ENCODE peak calls at places on chromosome 7, in eight cellular contexts. H, Z, Q, E, N, C, B and K are unnamed samples.
A peak's percentile ranks its signal among the peaks of the same experiment; 100 is the strongest.

GRCh38 chr7:92641921-92642511 is 51.8 kb upstream of the FAM133B start:
- DNase-seq in H (no peak), Z (no peak), Q (peak; percentile 53), E (no peak), N (no peak), C (no peak), B (no peak), K (no peak)

GRCh38 chr7:116461500-116461899 is 38.0 kb upstream of the CAV2 start:
- DNase-seq in H (no peak), Z (no peak), Q (no peak), E (no peak), N (no peak), C (no peak), B (no peak), K (no peak)

GRCh38 chr7:12481722-12482121 is 78.1 kb upstream of the VWDE start:
- DNase-seq in H (no peak), Z (no peak), Q (no peak), E (no peak), N (no peak), C (no peak), B (no peak), K (no peak)

GRCh38 chr7:114864278-114864677 is 57.6 kb upstream of the MDFIC start:
- DNase-seq in H (no peak), Z (no peak), Q (no peak), E (no peak), N (no peak), C (no peak), B (no peak), K (no peak)

GRCh38 chr7:98826811-98827231 is 43.0 kb downstream of the TMEM130 start:
- DNase-seq in H (peak; percentile 67), Z (no peak), Q (no peak), E (peak; percentile 66), N (peak; percentile 96), C (no peak), B (no peak), K (peak; percentile 41)

GRCh38 chr7:157426463-157427301 is 89.9 kb downstream of the DNAJB6 start:
- DNase-seq in H (no peak), Z (no peak), Q (no peak), E (no peak), N (no peak), C (peak; percentile 70), B (peak; percentile 77), K (peak; percentile 10)

GRCh38 chr7:492714-493065 is 27.0 kb downstream of the PDGFA start:
- DNase-seq in H (no peak), Z (no peak), Q (no peak), E (no peak), N (no peak), C (peak; percentile 56), B (peak; percentile 50), K (no peak)

GRCh38 chr7:49580000-49580399 is 193.4 kb upstream of the VWC2 start:
- DNase-seq in H (no peak), Z (no peak), Q (no peak), E (peak; percentile 79), N (no peak), C (peak; percentile 63), B (peak; percentile 78), K (no peak)

GRCh38 chr7:107213193-107213788 is 44.5 kb downstream of the HBP1 start:
- DNase-seq in H (no peak), Z (no peak), Q (no peak), E (peak; percentile 72), N (no peak), C (no peak), B (no peak), K (no peak)

GRCh38 chr7:82021713-82022112 is 251.9 kb upstream of the HGF start:
- DNase-seq in H (no peak), Z (no peak), Q (no peak), E (no peak), N (no peak), C (no peak), B (no peak), K (no peak)

GRCh38 chr7:93799750-93800357 is 90.7 kb downstream of the TFPI2 start:
- DNase-seq in H (no peak), Z (peak; percentile 29), Q (peak; percentile 55), E (no peak), N (no peak), C (no peak), B (no peak), K (no peak)

GRCh38 chr7:104984591-104985258 is 29.3 kb upstream of the KMT2E start:
- DNase-seq in H (no peak), Z (no peak), Q (no peak), E (no peak), N (no peak), C (no peak), B (no peak), K (no peak)

GRCh38 chr7:45203947-45204445 is 46.4 kb downstream of the RAMP3 start:
- DNase-seq in H (no peak), Z (no peak), Q (peak; percentile 84), E (no peak), N (no peak), C (no peak), B (no peak), K (no peak)

GRCh38 chr7:31323101-31323500 is 17.4 kb downstream of the NEUROD6 start:
- DNase-seq in H (no peak), Z (no peak), Q (no peak), E (no peak), N (no peak), C (no peak), B (no peak), K (no peak)
- H3K4me3 ChIP-seq in H (no peak overlapping the region), Z (no peak overlapping the region), Q (no peak overlapping the region), E (no peak overlapping the region), N (no peak overlapping the region), C (no peak overlapping the region), B (no peak overlapping the region), K (no peak overlapping the region)

GRCh38 chr7:110587294-110587693 is 503.6 kb upstream of the LRRN3 start:
- DNase-seq in H (no peak), Z (no peak), Q (no peak), E (no peak), N (no peak), C (no peak), B (no peak), K (no peak)

GRCh38 chr7:110590415-110590814 is 500.5 kb upstream of the LRRN3 start:
- DNase-seq in H (no peak), Z (no peak), Q (no peak), E (peak; percentile 67), N (no peak), C (no peak), B (no peak), K (no peak)

GRCh38 chr7:110592557-110592956 is 498.4 kb upstream of the LRRN3 start:
- DNase-seq in H (no peak), Z (no peak), Q (no peak), E (no peak), N (no peak), C (no peak), B (no peak), K (no peak)

GRCh38 chr7:110595694-110596093 is 495.2 kb upstream of the LRRN3 start:
- DNase-seq in H (no peak), Z (no peak), Q (no peak), E (no peak), N (no peak), C (no peak), B (no peak), K (no peak)

GRCh38 chr7:110591341-110591740 is 499.6 kb upstream of the LRRN3 start:
- DNase-seq in H (no peak), Z (no peak), Q (no peak), E (no peak), N (no peak), C (no peak), B (no peak), K (no peak)
- TF ChIP-seq CTCF in H (no peak), Z (no peak), Q (no peak), E (no peak), N (no peak), C (no peak), B (no peak), K (no peak)

GRCh38 chr7:30163231-30163894 is 28.6 kb downstream of the MTURN start:
- DNase-seq in H (no peak), Z (peak; percentile 18), Q (no peak), E (no peak), N (no peak), C (no peak), B (no peak), K (no peak)
- H3K4me1 ChIP-seq in H (peaks cover 70% of the 10 kb centered on the region), Z (peaks cover 44% of the 10 kb centered on the region), Q (peaks cover 46% of the 10 kb centered on the region), E (no peaks in the 10 kb centered on the region), N (no peaks in the 10 kb centered on the region), C (peaks cover 37% of the 10 kb centered on the region), B (peaks cover 9% of the 10 kb centered on the region), K (no peaks in the 10 kb centered on the region)

DNA sequence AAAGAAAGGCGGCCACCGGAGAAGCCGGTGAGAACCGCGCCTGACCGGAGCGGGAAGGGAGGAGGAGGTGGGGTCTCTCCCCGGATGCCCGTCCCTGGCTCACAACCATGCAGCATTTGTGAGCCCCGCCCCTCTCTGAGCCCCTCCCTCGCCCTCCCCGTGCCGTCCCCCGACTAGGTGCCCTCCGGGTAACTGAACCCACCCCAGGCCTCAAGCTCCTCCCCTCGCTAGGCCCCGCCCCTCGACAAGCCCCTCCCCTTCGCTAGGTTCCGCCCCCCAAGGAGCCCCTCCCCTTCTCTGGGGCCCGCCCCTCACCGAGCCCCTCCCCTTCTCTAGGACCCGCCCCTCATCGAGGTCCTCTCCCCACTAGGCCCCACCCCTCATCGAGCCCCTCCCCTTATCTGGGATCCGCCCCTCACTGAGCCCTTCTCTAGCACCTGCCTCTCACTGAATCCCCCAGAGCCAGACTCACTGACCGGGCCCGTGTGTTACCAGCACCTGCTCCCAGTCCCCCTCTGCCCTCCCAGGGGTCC is 42.2 kb upstream of the HSPB1 start:
- DNase-seq in H (no peak), Z (peak; percentile 56), Q (peak; percentile 24), E (peak; percentile 99), N (no peak), C (no peak), B (no peak), K (peak; percentile 96)
- H3K4me3 ChIP-seq in H (peak overlapping the region; percentile 46), Z (no peak overlapping the region), Q (peak overlapping the region; percentile 68), E (peak overlapping the region; percentile 74), N (peak overlapping the region; percentile 47), C (no peak overlapping the region), B (no peak overlapping the region), K (peak overlapping the region; percentile 53)